ENCODE peak calls at places on chromosomes 16 and 17, in seven cellular contexts. Z, C, O, U, G, Y and I are unnamed samples.

GRCh38 chr16:19874816-19875546 is 9.7 kb downstream of the GPRC5B start:
- DNase-seq in U (no peak), C (no peak), Y (no peak), G (no peak), O (no peak), Z (peak), I (no peak)

GRCh38 chr17:51087072-51087757 is 33.5 kb downstream of the SPAG9 start:
- DNase-seq in Y (no peak), O (no peak), U (no peak), G (no peak), C (no peak), Z (no peak), I (no peak)

GRCh38 chr17:9648521-9649110 is 3.3 kb downstream of the USP43 start:
- DNase-seq in O (no peak), G (no peak), U (peak), C (no peak), Y (no peak), Z (no peak), I (no peak)

GRCh38 chr16:58125041-58125440 is 4.1 kb downstream of the CFAP20 start:
- DNase-seq in Z (no peak), O (no peak), Y (no peak), C (no peak), G (no peak), U (no peak), I (no peak)

GRCh38 chr16:4319454-4319853 is 3.6 kb downstream of the GLIS2 start:
- DNase-seq in O (peak), G (no peak), U (no peak), C (no peak), Z (no peak), Y (peak), I (no peak)

GRCh38 chr16:86604436-86605220 is 26.3 kb downstream of the FOXL1 start:
- DNase-seq in G (no peak), O (no peak), U (no peak), Y (no peak), Z (no peak), C (no peak), I (no peak)

GRCh38 chr17:78343099-78343432 is 16.8 kb downstream of the SOCS3 start:
- DNase-seq in Y (no peak), O (peak), C (no peak), Z (no peak), U (peak), G (no peak), I (no peak)

GRCh38 chr17:80460286-80460881 is 16.0 kb downstream of the NPTX1 start:
- DNase-seq in Z (no peak), O (no peak), C (no peak), U (no peak), Y (no peak), G (no peak), I (no peak)

GRCh38 chr16:50692999-50693781 is at the start of gene NOD2:
- DNase-seq in U (no peak), O (no peak), G (no peak), C (peak), Z (no peak), Y (no peak), I (no peak)

GRCh38 chr16:68707341-68708152 is 29.5 kb upstream of the CDH1 start:
- DNase-seq in O (peak), C (no peak), G (peak), Z (no peak), Y (no peak), U (peak), I (peak)

GRCh38 chr17:46862949-46863348 is 11.6 kb downstream of the WNT9B start:
- DNase-seq in G (no peak), O (no peak), C (peak), U (no peak), Z (no peak), Y (no peak), I (no peak)

GRCh38 chr17:19016881-19017280 is 12.3 kb upstream of the FAM83G start:
- DNase-seq in U (no peak), G (no peak), Z (no peak), Y (no peak), C (no peak), O (no peak), I (no peak)

GRCh38 chr16:1929105-1929504 is 10.9 kb upstream of the HS3ST6 start:
- DNase-seq in G (no peak), O (peak), Z (no peak), U (no peak), C (no peak), Y (no peak), I (peak)

GRCh38 chr17:58569216-58569615 is 54.8 kb upstream of the MTMR4 start:
- DNase-seq in U (no peak), Z (no peak), G (no peak), C (no peak), Y (no peak), O (no peak), I (no peak)

GRCh38 chr17:50200447-50201225 is 795 bp downstream of the COL1A1 start:
- DNase-seq in Z (peak), G (peak), U (peak), Y (peak), O (peak), C (peak), I (peak)

GRCh38 chr17:6462692-6463091 is 18.4 kb downstream of the PIMREG start:
- DNase-seq in Z (no peak), U (no peak), O (no peak), C (no peak), G (no peak), Y (no peak), I (no peak)

GRCh38 chr17:12620200-12620720 is 45.4 kb upstream of the MYOCD start:
- DNase-seq in C (no peak), O (peak), Z (no peak), U (peak), Y (no peak), G (no peak), I (no peak)

GRCh38 chr17:50056961-50057330 is 1.0 kb downstream of the ITGA3 start:
- DNase-seq in G (no peak), Z (peak), O (peak), Y (no peak), C (no peak), U (peak), I (no peak)

GRCh38 chr16:77881355-77882003 is 93.1 kb downstream of the VAT1L start:
- DNase-seq in Y (no peak), Z (no peak), C (no peak), G (no peak), U (no peak), O (no peak), I (no peak)

GRCh38 chr16:27273670-27274522 is 5.3 kb upstream of the NSMCE1 start:
- DNase-seq in U (peak), Y (peak), C (no peak), G (no peak), Z (no peak), O (peak), I (no peak)

GRCh38 chr16:54331241-54332002 is 44.8 kb upstream of the IRX3 start:
- DNase-seq in C (no peak), G (no peak), Y (no peak), O (no peak), Z (no peak), U (no peak), I (no peak)

GRCh38 chr16:24070851-24071250 is 185.3 kb upstream of the CACNG3 start:
- DNase-seq in Z (no peak), C (peak), O (peak), U (peak), Y (peak), G (no peak), I (peak)

GRCh38 chr17:36892112-36892838 is 45.0 kb upstream of the LHX1 start:
- DNase-seq in Z (no peak), G (no peak), U (no peak), C (no peak), O (no peak), Y (no peak), I (no peak)